ENCODE peak calls at places on chromosomes 1 and 21, in four cellular contexts. M is cardiac muscle cell, S is GM23338, L is kidney epithelial cell. W is an unnamed sample.

GRCh38 chr1:230251644-230252191 is 174.4 kb downstream of the PGBD5 start:
- DNase-seq in M (no peak), S (peak), L (no peak), W (no peak)

GRCh38 chr1:205420938-205421337 is 918 bp downstream of the LEMD1 start:
- DNase-seq in M (no peak), S (no peak), L (no peak), W (no peak)

GRCh38 chr1:101283443-101283842 is 46.6 kb downstream of the S1PR1 start:
- DNase-seq in M (no peak), S (no peak), L (no peak), W (no peak)

GRCh38 chr1:160781129-160781808 is 14.7 kb upstream of the LY9 start:
- DNase-seq in M (no peak), S (no peak), L (no peak), W (no peak)

GRCh38 chr1:66764994-66765578 is 12.8 kb downstream of the DYNLT5 start:
- DNase-seq in M (peak), S (peak), L (no peak), W (peak)

GRCh38 chr1:168360622-168361021 is 79.9 kb downstream of the TBX19 start:
- DNase-seq in M (peak), S (no peak), L (no peak), W (no peak)

GRCh38 chr1:5765997-5766913 is 226.0 kb downstream of the NPHP4 start:
- DNase-seq in M (no peak), S (no peak), L (no peak), W (no peak)

GRCh38 chr1:59997479-59997878 is 70.9 kb upstream of the CYP2J2 start:
- DNase-seq in M (no peak), S (peak), L (no peak), W (no peak)

GRCh38 chr21:34830386-34831140 is 161.8 kb downstream of the CLIC6 start:
- DNase-seq in M (peak), S (no peak), L (no peak), W (no peak)

GRCh38 chr1:162215902-162216301 is 146.4 kb downstream of the NOS1AP start:
- DNase-seq in M (peak), S (peak), L (no peak), W (peak)

GRCh38 chr1:234934611-234935033 is 194.0 kb downstream of the TOMM20 start:
- DNase-seq in M (peak), S (no peak), L (peak), W (peak)

GRCh38 chr1:113109908-113110554 is 37.0 kb downstream of the LRIG2 start:
- DNase-seq in M (peak), S (no peak), L (no peak), W (peak)
- TF ChIP-seq CTCF in M (peak), S (no peak), L (no peak), W (peak)

GRCh38 chr1:25477448-25478034 is 46.8 kb downstream of the MACO1 start:
- DNase-seq in M (no peak), S (no peak), L (peak), W (no peak)

GRCh38 chr1:25472494-25472893 is 41.8 kb downstream of the MACO1 start:
- DNase-seq in M (no peak), S (no peak), L (no peak), W (no peak)

GRCh38 chr1:25474439-25475047 is 43.8 kb downstream of the MACO1 start:
- DNase-seq in M (no peak), S (no peak), L (no peak), W (no peak)

GRCh38 chr1:25476186-25477097 is 45.7 kb downstream of the MACO1 start:
- DNase-seq in M (no peak), S (no peak), L (no peak), W (no peak)

DNA sequence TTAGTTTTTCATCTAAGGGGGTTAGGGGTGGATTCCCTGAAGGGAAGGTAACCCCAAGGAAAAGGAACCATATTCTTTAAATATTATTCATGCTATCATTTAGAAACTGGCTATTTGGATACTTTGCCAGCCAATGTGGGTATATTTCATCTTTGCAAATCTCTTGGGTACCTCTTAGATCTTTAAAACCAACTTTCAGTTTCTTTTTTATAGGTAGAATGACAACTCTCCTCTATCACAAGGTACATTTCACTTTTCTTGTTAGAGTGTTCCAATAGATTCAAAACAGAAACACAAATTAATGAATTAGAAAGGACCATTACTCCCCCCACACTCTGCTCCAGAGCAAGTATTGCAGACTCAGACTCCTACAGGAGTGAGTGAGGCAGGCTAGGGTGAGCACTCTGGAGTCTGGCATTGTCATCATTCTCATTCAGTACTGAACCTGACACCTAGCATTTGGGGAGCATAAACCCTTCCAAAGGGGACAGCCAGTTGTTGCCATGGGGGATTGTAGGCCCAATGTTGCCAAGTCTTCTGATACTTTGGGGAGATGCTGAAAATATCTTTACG is 43.0 kb downstream of the MACO1 start:
- DNase-seq in M (no peak), S (no peak), L (no peak), W (no peak)
- H3K4me3 ChIP-seq in M (no peak), S (no peak), L (no peak), W (no peak)

GRCh38 chr1:202210370-202210769 is 16.8 kb downstream of the LGR6 start:
- DNase-seq in M (no peak), S (peak), L (no peak), W (peak)
- TF ChIP-seq CTCF in M (peak), S (no peak), L (peak), W (peak)

GRCh38 chr1:7561331-7561921 is 209.7 kb upstream of the VAMP3 start:
- DNase-seq in M (peak), S (peak), L (no peak), W (no peak)

GRCh38 chr1:7558921-7559869 is 211.9 kb upstream of the VAMP3 start:
- DNase-seq in M (no peak), S (no peak), L (no peak), W (no peak)

GRCh38 chr1:7560128-7560527 is 211.0 kb upstream of the VAMP3 start:
- DNase-seq in M (no peak), S (no peak), L (no peak), W (no peak)

GRCh38 chr1:7561936-7562728 is 209.0 kb upstream of the VAMP3 start:
- DNase-seq in M (no peak), S (no peak), L (no peak), W (no peak)

GRCh38 chr1:7560601-7561181 is 210.4 kb upstream of the VAMP3 start:
- DNase-seq in M (no peak), S (no peak), L (no peak), W (no peak)
- H3K4me3 ChIP-seq in M (no peak), S (no peak), L (no peak), W (no peak)

DNA sequence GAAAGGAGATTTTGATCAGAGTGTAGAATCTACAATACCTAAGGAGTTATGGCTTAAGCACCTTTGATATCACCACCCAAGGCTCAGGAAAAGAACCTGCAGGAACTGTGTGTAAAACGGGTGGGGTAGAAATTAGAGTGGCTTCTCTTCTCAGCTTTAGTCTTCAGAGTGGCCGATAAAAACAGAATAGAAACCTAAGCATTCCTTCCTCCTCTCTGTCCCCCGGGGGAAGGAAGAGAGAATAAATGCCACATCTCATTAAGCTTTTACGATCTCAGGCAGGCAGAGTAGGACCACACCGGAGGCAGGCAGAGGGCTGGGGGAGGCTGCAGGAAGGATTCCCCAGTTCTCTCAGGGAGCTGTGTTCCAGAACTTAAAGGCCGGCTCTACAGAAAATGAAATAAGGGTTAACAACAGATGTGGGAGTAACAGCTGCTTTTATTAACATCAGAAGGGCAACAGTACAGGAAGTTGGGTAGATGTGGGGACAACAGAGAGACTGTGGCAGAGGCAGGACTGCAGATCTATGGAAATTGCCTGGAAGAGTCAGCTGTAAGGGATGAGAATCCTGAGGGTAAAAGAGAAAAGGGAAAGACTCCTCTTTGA is 24.5 kb upstream of the MEF2D start:
- DNase-seq in M (no peak), S (no peak), L (no peak), W (no peak)
- TF ChIP-seq CTCF in M (no peak), S (no peak), L (no peak), W (no peak)

DNA sequence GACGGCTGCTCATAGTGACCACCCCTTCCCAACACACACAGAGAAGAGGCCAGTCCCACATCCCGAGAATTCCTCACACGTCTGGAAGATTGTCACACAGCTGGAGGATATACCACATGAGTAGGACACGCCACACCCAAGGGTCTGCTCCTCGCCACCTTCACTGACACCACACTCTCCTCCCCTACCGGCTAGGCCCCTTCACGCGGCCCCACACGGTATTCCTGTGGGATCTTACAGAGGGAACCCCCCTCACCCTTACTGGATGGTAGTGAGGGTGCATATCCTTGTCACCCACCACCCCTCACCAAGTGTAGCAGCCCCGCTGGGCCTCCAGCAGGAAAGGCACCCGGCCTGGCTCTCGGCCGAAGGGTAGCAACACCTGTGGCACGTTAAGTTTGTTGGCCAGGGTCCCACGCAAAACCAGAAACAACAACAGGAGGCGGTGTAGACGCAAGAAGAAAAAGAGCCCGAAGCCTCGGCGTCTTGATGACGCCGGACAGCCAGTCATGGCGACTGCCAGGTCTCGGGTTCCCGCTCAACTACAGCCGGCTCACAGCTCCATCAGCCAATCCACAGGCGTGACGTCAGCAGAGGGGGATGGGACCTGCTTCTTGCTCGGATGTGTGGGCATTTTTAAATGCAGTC is at the start of gene NUP210L:
- DNase-seq in M (peak), S (peak), L (no peak), W (peak)
- H3K4me3 ChIP-seq in M (no peak), S (no peak), L (no peak), W (no peak)

GRCh38 chr1:199172286-199173124 is 533.7 kb downstream of the PTPRC start:
- DNase-seq in M (no peak), S (no peak), L (no peak), W (no peak)

GRCh38 chr1:199174336-199174735 is 535.5 kb downstream of the PTPRC start:
- DNase-seq in M (peak), S (no peak), L (no peak), W (no peak)

GRCh38 chr1:199173356-199173755 is 534.5 kb downstream of the PTPRC start:
- DNase-seq in M (no peak), S (no peak), L (no peak), W (peak)

GRCh38 chr1:199178646-199179045 is 539.8 kb downstream of the PTPRC start:
- DNase-seq in M (no peak), S (no peak), L (no peak), W (no peak)

GRCh38 chr1:199176713-199177112 is 537.9 kb downstream of the PTPRC start:
- DNase-seq in M (no peak), S (no peak), L (no peak), W (no peak)
- TF ChIP-seq CTCF in M (no peak), S (no peak), L (no peak), W (no peak)

DNA sequence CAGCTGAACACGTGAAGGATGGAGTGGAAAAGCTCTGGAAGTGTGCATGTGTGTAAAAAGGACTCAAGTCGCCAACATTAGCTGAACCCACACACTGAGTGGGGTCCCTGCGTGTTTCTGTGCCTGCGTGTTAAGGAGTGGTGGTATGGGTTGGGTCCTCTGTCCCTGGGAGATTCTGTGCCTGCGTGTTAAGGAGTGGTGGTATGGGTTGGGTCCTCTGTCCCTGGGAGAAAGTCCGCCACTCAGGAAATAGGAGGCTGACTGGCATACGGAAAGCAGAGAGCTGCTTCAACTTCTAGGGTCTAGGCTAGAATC is 7.0 kb upstream of the SOX13 start:
- DNase-seq in M (no peak), S (no peak), L (no peak), W (no peak)
- H3K4me3 ChIP-seq in M (no peak), S (peak), L (no peak), W (no peak)

GRCh38 chr1:23354260-23354659 is 10.2 kb upstream of the HNRNPR start:
- DNase-seq in M (no peak), S (peak), L (no peak), W (no peak)
- TF ChIP-seq CTCF in M (peak), S (peak), L (no peak), W (peak)